ENCODE peak calls at places on chromosomes 1 and 21, in ten cellular contexts. C is AG04450, R is brain microvascular endothelial cell, M is astrocyte, J is RWPE1, O is coronary artery, L is nephron progenitor cell, D is progenitor cell of endocrine pancreas, F is kidney epithelial cell, E is fibroblast of lung. H is an unnamed sample.

GRCh38 chr1:201254625-201255469 is 28.5 kb upstream of the PKP1 start:
- DNase-seq in R (no peak), D (peak), M (no peak), E (peak), C (no peak), F (no peak), O (peak), J (peak), L (peak), H (no peak)

GRCh38 chr21:44802396-44803153 is 955 bp upstream of the UBE2G2 start:
- DNase-seq in R (no peak), O (no peak), L (peak), M (no peak), F (no peak), E (peak), J (peak), C (no peak), D (no peak), H (peak)

GRCh38 chr1:173954179-173954578 is 37.1 kb upstream of the SERPINC1 start:
- DNase-seq in D (no peak), C (no peak), R (peak), F (no peak), E (no peak), M (peak), O (no peak), L (no peak), J (no peak), H (no peak)

GRCh38 chr1:45442272-45442671 is 48.7 kb downstream of the TESK2 start:
- DNase-seq in F (peak), E (peak), R (no peak), O (no peak), J (peak), D (no peak), C (peak), M (peak), L (no peak), H (peak)

GRCh38 chr1:53627031-53627430 is 111.9 kb downstream of the GLIS1 start:
- DNase-seq in E (no peak), L (no peak), O (peak), F (no peak), J (no peak), C (no peak), R (no peak), D (no peak), M (no peak), H (no peak)

GRCh38 chr1:161140755-161141400 is 8.4 kb upstream of the DEDD start:
- DNase-seq in O (no peak), J (no peak), C (no peak), F (no peak), M (no peak), E (no peak), R (no peak), L (no peak), D (no peak), H (no peak)

GRCh38 chr1:214044438-214045214 is 56.9 kb downstream of the PROX1 start:
- DNase-seq in E (no peak), D (no peak), O (no peak), R (no peak), L (no peak), C (no peak), M (no peak), J (no peak), F (no peak), H (no peak)

GRCh38 chr1:238474263-238474662 is 583.5 kb upstream of the ZP4 start:
- DNase-seq in E (no peak), R (no peak), O (no peak), D (no peak), M (no peak), J (no peak), C (no peak), F (no peak), L (no peak), H (no peak)

GRCh38 chr21:26236281-26236680 is 65.7 kb upstream of the APP start:
- DNase-seq in L (no peak), M (no peak), E (no peak), F (no peak), O (no peak), D (no peak), J (no peak), C (no peak), R (no peak), H (no peak)

GRCh38 chr1:38243106-38243505 is 196.5 kb upstream of the POU3F1 start:
- DNase-seq in R (no peak), D (no peak), O (no peak), M (no peak), E (no peak), J (peak), C (no peak), L (no peak), F (no peak), H (no peak)

GRCh38 chr1:205930698-205931330 is 12.4 kb downstream of the SLC26A9 start:
- DNase-seq in C (no peak), O (no peak), D (no peak), L (no peak), R (no peak), M (no peak), F (no peak), J (no peak), E (no peak), H (no peak)

GRCh38 chr1:179369751-179370341 is 4.1 kb downstream of the AXDND1 start:
- DNase-seq in M (peak), R (peak), F (no peak), L (peak), D (no peak), J (peak), C (peak), E (peak), O (no peak), H (peak)

GRCh38 chr1:179372160-179372559 is 6.4 kb downstream of the AXDND1 start:
- DNase-seq in F (no peak), O (no peak), R (no peak), M (no peak), C (no peak), L (no peak), E (no peak), J (no peak), D (no peak), H (no peak)

GRCh38 chr1:179365342-179366092 is at the start of gene AXDND1:
- DNase-seq in E (peak), D (peak), C (peak), J (peak), L (peak), O (peak), M (peak), F (peak), R (peak), H (peak)

DNA sequence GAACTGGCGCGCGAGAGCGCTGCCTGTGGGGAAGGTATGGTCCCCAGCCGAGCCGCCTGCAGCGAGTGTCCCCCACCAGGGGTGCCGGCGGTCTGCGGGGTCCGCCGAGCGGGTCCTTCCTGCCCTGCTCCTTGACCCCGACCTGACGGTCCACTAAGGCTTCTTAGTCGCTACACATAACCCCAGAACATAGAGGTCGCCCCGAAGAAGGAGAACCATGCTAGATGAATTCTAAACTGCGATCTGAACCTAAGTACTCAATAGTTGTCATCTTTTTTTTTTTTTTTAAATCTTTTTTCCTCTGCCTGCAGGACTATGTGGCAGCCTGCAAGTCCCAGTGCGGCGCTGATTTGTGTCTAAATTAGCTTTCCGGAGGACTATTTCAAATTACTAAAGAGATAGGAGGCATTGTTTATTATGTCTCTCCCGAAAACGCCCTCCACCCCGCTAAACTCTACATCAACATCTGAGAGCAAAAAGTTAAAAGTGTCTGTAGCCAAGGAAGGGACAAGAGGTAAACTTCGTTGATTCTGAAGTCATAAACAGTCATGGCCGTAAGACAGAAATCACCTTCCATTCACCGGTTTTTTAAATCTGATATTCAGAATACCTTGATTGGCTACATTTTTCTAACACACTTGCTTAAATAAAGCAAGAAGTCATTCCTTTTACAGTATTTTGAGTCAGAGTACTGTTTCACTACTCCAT is 476 bp downstream of the AXDND1 start:
- DNase-seq in D (no peak), R (no peak), J (no peak), M (no peak), F (no peak), E (no peak), L (no peak), O (no peak), C (no peak), H (no peak)
- TF ChIP-seq CTCF in D (peak), R (no peak), J (no peak), M (no peak), F (no peak), E (no peak), L (no peak), O (no peak), C (no peak), H (no peak)

GRCh38 chr1:153552335-153552734 is 3.3 kb upstream of the S100A3 start:
- DNase-seq in F (no peak), R (no peak), L (no peak), D (no peak), E (no peak), O (no peak), M (no peak), C (no peak), J (no peak), H (no peak)
- TF ChIP-seq CTCF in F (no peak), R (peak), L (no peak), D (no peak), E (peak), O (no peak), M (no peak), C (peak), J (no peak), H (peak)

DNA sequence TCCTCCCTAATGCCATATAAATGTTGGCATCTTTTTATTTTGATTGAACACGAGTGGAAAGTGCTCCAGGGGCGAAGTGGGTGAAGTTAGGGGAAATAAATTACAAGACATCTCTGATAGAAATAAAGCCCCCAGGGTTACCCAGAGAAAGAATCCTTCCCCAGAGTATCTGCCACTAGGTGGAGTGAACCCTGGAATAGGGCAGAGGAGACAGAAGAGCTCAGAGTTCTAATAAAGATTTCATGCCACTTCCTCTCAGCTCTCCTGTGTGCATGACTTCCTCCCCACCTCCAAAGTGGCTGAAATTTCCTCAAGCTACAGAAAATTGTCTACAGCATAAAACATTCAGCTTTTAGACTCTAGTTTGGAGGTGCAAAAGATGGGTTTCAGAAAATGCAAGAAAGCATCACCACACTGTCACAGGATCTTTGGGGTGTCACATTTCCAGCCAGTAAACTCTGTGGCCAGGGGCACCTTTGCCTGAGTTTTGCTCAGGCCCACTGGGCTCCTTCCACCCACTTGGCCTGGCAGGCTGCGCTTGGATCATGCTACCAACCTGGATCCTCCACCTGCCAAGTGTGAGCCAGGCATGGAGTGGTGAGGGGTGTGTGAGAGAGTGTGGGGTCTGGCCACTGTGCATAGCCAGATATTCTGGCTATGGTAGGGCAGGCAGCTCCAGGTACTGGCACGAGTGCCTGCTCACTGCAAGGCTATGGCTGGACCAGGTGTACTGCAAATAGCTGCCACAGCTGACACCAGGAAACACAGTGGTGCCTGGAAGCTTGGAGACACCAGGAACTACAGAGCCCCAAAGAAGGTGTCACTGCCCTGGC is 208.8 kb upstream of the USP25 start:
- DNase-seq in M (no peak), O (no peak), L (no peak), R (no peak), J (peak), F (no peak), E (no peak), C (no peak), D (no peak), H (no peak)
- TF ChIP-seq CTCF in M (no peak), O (no peak), L (peak), R (peak), J (no peak), F (peak), E (peak), C (peak), D (peak), H (peak)

DNA sequence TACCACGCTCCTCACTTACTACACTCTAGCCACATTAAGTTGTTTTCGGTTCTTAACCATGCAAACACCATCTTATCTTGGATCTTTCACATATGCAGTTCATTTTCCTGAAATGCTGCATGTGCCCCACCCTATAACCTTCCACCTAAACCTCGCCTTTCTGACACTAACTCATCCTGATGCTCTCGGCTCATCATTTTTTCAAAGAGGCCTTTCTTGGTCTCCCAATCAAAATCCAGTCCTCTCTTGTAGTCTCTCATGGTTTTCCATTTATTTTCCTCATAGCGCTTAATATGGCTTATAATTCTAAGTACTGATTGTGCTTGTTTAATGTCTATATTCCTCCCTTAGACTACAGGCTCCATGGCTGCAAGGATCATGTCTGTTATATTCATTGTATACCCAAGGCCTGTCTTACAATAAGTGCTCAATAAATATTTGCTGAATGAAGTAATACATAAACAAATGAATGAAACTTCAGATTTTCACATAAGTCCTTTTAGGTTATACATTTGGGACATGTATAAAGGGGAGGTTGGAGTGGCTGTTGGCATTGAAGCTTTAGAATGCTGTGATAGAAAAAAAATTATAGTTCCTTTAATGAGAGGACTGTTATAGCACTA is 79.2 kb upstream of the CDC42BPA start:
- DNase-seq in D (no peak), F (no peak), L (no peak), O (no peak), R (no peak), M (no peak), J (no peak), C (no peak), E (no peak), H (no peak)
- TF ChIP-seq CTCF in D (no peak), F (no peak), L (no peak), O (no peak), R (no peak), M (no peak), J (no peak), C (no peak), E (no peak), H (no peak)

GRCh38 chr21:38696617-38697016 is 109.1 kb upstream of the ETS2 start:
- DNase-seq in M (no peak), O (no peak), C (no peak), E (no peak), F (no peak), L (no peak), J (no peak), R (no peak), D (no peak), H (no peak)
- TF ChIP-seq CTCF in M (no peak), O (no peak), C (no peak), E (no peak), F (no peak), L (no peak), J (no peak), R (peak), D (peak), H (no peak)

DNA sequence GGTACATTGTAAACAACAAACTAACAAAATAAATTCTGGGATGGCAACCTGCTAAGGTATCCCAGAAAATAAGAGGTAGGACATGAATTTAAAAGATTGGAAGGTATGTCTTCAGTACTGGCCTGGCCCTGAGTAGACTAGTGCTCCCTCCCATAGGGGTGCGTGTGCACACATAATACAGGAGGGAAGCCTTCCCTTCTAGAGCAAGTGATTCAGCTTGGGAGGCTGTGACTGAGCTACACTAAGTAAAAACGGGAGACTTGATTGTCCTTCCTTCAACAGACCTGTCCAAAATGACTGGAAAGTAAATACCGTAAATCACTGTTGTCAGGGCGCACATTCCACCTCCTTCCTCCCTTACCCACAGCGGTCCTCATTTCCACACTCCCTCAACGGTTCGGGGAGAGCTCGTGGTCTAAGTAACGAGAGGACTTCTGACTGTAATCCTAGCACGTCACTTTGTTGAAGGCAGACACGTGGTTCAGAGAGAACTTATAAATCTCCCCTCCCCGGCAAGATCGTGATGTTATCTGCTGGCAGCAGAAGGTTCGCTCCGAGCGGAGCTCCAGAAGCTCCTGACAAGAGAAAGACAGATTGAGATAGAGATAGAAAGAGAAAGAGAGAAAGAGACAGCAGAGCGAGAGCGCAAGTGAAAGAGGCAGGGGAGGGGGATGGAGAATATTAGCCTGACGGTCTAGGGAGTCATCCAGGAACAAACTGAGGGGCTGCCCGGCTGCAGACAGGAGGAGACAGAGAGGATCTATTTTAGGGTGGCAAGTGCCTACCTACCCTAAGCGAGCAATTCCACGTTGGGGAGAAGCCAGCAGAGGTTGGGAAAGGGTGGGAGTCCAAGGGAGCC is at the start of gene TGFB2:
- DNase-seq in E (peak), R (peak), L (peak), J (peak), C (no peak), F (no peak), M (peak), D (no peak), O (peak), H (peak)
- TF ChIP-seq CTCF in E (peak), R (peak), L (no peak), J (no peak), C (peak), F (peak), M (no peak), D (no peak), O (no peak), H (peak)

DNA sequence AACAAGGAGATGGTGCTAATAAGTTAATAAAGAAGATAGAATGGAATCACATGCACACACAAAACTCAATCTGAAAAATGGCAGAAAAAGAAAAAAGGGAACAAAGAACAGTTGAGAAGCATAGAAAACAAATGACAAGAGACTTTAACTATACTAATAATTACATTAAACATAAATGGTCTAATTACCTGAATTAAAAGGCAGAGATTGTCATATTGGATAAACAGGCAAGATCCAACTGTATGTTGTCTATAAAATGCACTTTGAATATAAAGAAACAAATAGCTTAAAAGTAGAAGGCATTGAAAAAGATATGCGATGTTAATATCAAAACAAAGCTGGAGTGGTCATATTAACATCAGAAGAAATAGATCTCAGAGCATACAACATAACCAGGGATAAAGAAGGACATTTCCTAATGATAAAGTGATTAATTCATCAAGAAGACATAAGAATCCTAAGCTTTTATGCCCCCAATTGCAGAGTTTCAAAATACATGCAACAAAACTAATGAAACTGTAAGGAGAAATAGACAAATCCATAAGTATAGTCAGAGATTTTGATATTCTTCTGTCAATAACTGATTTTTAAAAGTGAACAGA is 293.5 kb downstream of the PTPRU start:
- DNase-seq in L (no peak), E (no peak), R (no peak), F (no peak), J (no peak), D (no peak), O (no peak), C (no peak), M (no peak), H (no peak)
- TF ChIP-seq CTCF in L (no peak), E (no peak), R (no peak), F (no peak), J (no peak), D (no peak), O (no peak), C (no peak), M (no peak), H (no peak)

GRCh38 chr1:220217383-220217988 is 54.8 kb downstream of the RAB3GAP2 start:
- DNase-seq in D (no peak), C (no peak), O (no peak), F (no peak), L (no peak), M (no peak), E (no peak), R (no peak), J (no peak), H (no peak)
- TF ChIP-seq CTCF in D (peak), C (peak), O (no peak), F (peak), L (no peak), M (peak), E (peak), R (peak), J (no peak), H (peak)

GRCh38 chr21:14766241-14766640 is 220.1 kb upstream of the SAMSN1 start:
- DNase-seq in L (no peak), D (no peak), R (no peak), M (no peak), C (no peak), J (no peak), F (no peak), E (no peak), O (no peak), H (no peak)
- TF ChIP-seq CTCF in L (no peak), D (no peak), R (no peak), M (no peak), C (no peak), J (no peak), F (no peak), E (no peak), O (no peak), H (no peak)